ENCODE peak calls at places on chromosome 21, in ten cellular contexts. O is H9; U is neural crest cell; R is CD8-positive, alpha-beta memory T cell; Z is astrocyte of the cerebellum; E is NCI-H446 treated with DMSO at 0.1 percent for 48 hours; L is tibial artery; S is EL; B is T follicular helper cell; V is activated CD4-positive, alpha-beta T cell treated with anti-CD3 and anti-CD28 coated beads, Interleukin-2, amount 50 U/mL, for 4 hours. C is an unnamed sample.

GRCh38 chr21:22062472-22063139 is 1064.4 kb downstream of the NCAM2 start:
- DNase-seq in O (no peak), U (no peak), R (no peak), Z (no peak), E (no peak), L (no peak), S (no peak), B (no peak), V (no peak), C (no peak)

GRCh38 chr21:29144736-29145353 is 14.4 kb downstream of the MAP3K7CL start:
- DNase-seq in O (no peak), U (no peak), R (no peak), Z (no peak), E (peak; percentile 29), L (no peak), S (peak; percentile 34), B (no peak), V (no peak), C (no peak)

GRCh38 chr21:39381009-39381408 is 32.1 kb upstream of the HMGN1 start:
- DNase-seq in O (no peak), U (no peak), R (no peak), Z (no peak), E (no peak), L (no peak), S (no peak), B (no peak), V (no peak), C (no peak)

GRCh38 chr21:29717659-29718058 is 222.1 kb downstream of the GRIK1 start:
- DNase-seq in O (no peak), U (no peak), R (no peak), Z (no peak), E (no peak), L (no peak), S (no peak), B (no peak), V (no peak), C (no peak)

GRCh38 chr21:42850866-42851391 is 28.4 kb downstream of the WDR4 start:
- DNase-seq in O (peak; percentile 82), U (no peak), R (peak; percentile 11), Z (no peak), E (no peak), L (no peak), S (peak; percentile 12), B (no peak), V (no peak), C (no peak)

GRCh38 chr21:27480841-27481261 is 514.0 kb upstream of the ADAMTS5 start:
- DNase-seq in O (no peak), U (no peak), R (no peak), Z (peak; percentile 40), E (no peak), L (no peak), S (peak; percentile 62), B (no peak), V (no peak), C (no peak)

GRCh38 chr21:45598666-45599065 is 44.9 kb upstream of the PCBP3 start:
- DNase-seq in O (peak; percentile 14), U (no peak), R (no peak), Z (no peak), E (no peak), L (peak; percentile 56), S (no peak), B (no peak), V (no peak), C (no peak)

GRCh38 chr21:23951251-23951650 is 1656.0 kb downstream of the MRPL39 start:
- DNase-seq in O (no peak), U (no peak), R (no peak), Z (peak; percentile 6), E (no peak), L (no peak), S (no peak), B (no peak), V (no peak), C (no peak)

GRCh38 chr21:15379776-15380175 is 315.0 kb upstream of the NRIP1 start:
- DNase-seq in O (no peak), U (no peak), R (no peak), Z (no peak), E (no peak), L (no peak), S (no peak), B (no peak), V (no peak), C (no peak)

GRCh38 chr21:29849735-29850176 is 90.0 kb downstream of the GRIK1 start:
- DNase-seq in O (peak; percentile 68), U (peak; percentile 44), R (peak; percentile 25), Z (peak; percentile 44), E (peak; percentile 36), L (no peak), S (peak; percentile 56), B (peak; percentile 13), V (peak; percentile 4), C (no peak)

GRCh38 chr21:45421846-45422775 is 17.1 kb downstream of the COL18A1 start:
- DNase-seq in O (no peak), U (no peak), R (no peak), Z (no peak), E (no peak), L (peak; percentile 65), S (no peak), B (no peak), V (no peak), C (no peak)

GRCh38 chr21:33078907-33079582 is 9.1 kb downstream of the OLIG1 start:
- DNase-seq in O (no peak), U (no peak), R (no peak), Z (peak; percentile 26), E (no peak), L (no peak), S (peak; percentile 68), B (no peak), V (no peak), C (no peak)

GRCh38 chr21:33663241-33663640 is 20.9 kb downstream of the ITSN1 start:
- DNase-seq in O (no peak), U (no peak), R (no peak), Z (no peak), E (no peak), L (no peak), S (no peak), B (no peak), V (no peak), C (no peak)

GRCh38 chr21:45532826-45533730 is 9.2 kb downstream of the SLC19A1 start:
- DNase-seq in O (no peak), U (no peak), R (no peak), Z (no peak), E (no peak), L (peak; percentile 62), S (no peak), B (no peak), V (no peak), C (no peak)

GRCh38 chr21:43362928-43363314 is 64.0 kb downstream of the SIK1 start:
- DNase-seq in O (no peak), U (no peak), R (peak; percentile 62), Z (peak; percentile 42), E (no peak), L (no peak), S (no peak), B (no peak), V (peak; percentile 13), C (no peak)

GRCh38 chr21:38661296-38662223 is 144.2 kb upstream of the ETS2 start:
- DNase-seq in O (peak; percentile 40), U (peak; percentile 20), R (no peak), Z (peak; percentile 37), E (no peak), L (peak; percentile 80), S (peak; percentile 42), B (no peak), V (no peak), C (no peak)

GRCh38 chr21:44437696-44438431 is 17.4 kb upstream of the LRRC3 start:
- DNase-seq in O (no peak), U (no peak), R (no peak), Z (no peak), E (no peak), L (peak; percentile 55), S (no peak), B (no peak), V (no peak), C (no peak)

GRCh38 chr21:41610042-41610839 is 102.3 kb upstream of the TMPRSS2 start:
- DNase-seq in O (peak; percentile 78), U (peak; percentile 69), R (no peak), Z (no peak), E (no peak), L (peak; percentile 79), S (peak; percentile 65), B (no peak), V (no peak), C (peak; percentile 59)

GRCh38 chr21:32472890-32473765 is 60.6 kb downstream of the EVA1C start:
- DNase-seq in O (no peak), U (no peak), R (no peak), Z (no peak), E (no peak), L (no peak), S (no peak), B (no peak), V (no peak), C (no peak)

GRCh38 chr21:40671721-40672120 is 175.2 kb downstream of the DSCAM start:
- DNase-seq in O (no peak), U (no peak), R (no peak), Z (peak; percentile 36), E (no peak), L (no peak), S (peak; percentile 4), B (no peak), V (no peak), C (no peak)

GRCh38 chr21:45365608-45366241 is 39.2 kb upstream of the COL18A1 start:
- DNase-seq in O (peak; percentile 66), U (no peak), R (no peak), Z (peak; percentile 81), E (no peak), L (no peak), S (peak; percentile 88), B (no peak), V (no peak), C (no peak)

GRCh38 chr21:42618713-42619112 is 34.7 kb upstream of the PDE9A start:
- DNase-seq in O (no peak), U (no peak), R (no peak), Z (no peak), E (no peak), L (no peak), S (no peak), B (no peak), V (no peak), C (no peak)

GRCh38 chr21:46424621-46425020 is 34.1 kb upstream of the DIP2A start:
- DNase-seq in O (no peak), U (no peak), R (peak; percentile 77), Z (no peak), E (no peak), L (no peak), S (no peak), B (no peak), V (no peak), C (no peak)

GRCh38 chr21:14850394-14850793 is 214.4 kb downstream of the NRIP1 start:
- DNase-seq in O (no peak), U (no peak), R (no peak), Z (no peak), E (no peak), L (no peak), S (peak; percentile 74), B (no peak), V (no peak), C (no peak)

GRCh38 chr21:31142600-31142999 is 104.3 kb upstream of the KRTAP19-8 start:
- DNase-seq in O (no peak), U (no peak), R (peak; percentile 40), Z (no peak), E (no peak), L (no peak), S (no peak), B (no peak), V (peak; percentile 22), C (no peak)

GRCh38 chr21:15682182-15682895 is 47.4 kb upstream of the USP25 start:
- DNase-seq in O (no peak), U (no peak), R (no peak), Z (no peak), E (no peak), L (no peak), S (peak; percentile 70), B (no peak), V (no peak), C (no peak)

GRCh38 chr21:27572681-27573080 is 605.8 kb upstream of the ADAMTS5 start:
- DNase-seq in O (no peak), U (no peak), R (no peak), Z (peak; percentile 55), E (no peak), L (no peak), S (peak; percentile 93), B (no peak), V (no peak), C (no peak)

C was measured in NCI-H524.